ENCODE peak calls at places on chromosomes 6 and 20, in five cellular contexts. One of them, this sample, is unnamed.

GRCh38 chr6:137702791-137703424 is 164.2 kb upstream of the TNFAIP3 start:
- DNase-seq in cardiac muscle cell: no peak
- DNase-seq in tibial nerve: no peak
- DNase-seq in mesenchymal stem cell: no peak
- DNase-seq in CD8-positive, alpha-beta T cell: no peak
- DNase-seq in this sample: no peak

GRCh38 chr20:33721391-33722140 is 1.5 kb upstream of the PXMP4 start:
- DNase-seq in cardiac muscle cell: no peak
- DNase-seq in CD8-positive, alpha-beta T cell: no peak
- DNase-seq in mesenchymal stem cell: no peak
- DNase-seq in tibial nerve: no peak
- DNase-seq in this sample: no peak

GRCh38 chr6:160188773-160189172 is 67.2 kb downstream of the SLC22A1 start:
- DNase-seq in mesenchymal stem cell: no peak
- DNase-seq in tibial nerve: no peak
- DNase-seq in cardiac muscle cell: no peak
- DNase-seq in CD8-positive, alpha-beta T cell: no peak
- DNase-seq in this sample: no peak

GRCh38 chr20:57677323-57677982 is 32.4 kb downstream of the PMEPA1 start:
- DNase-seq in mesenchymal stem cell: no peak
- DNase-seq in CD8-positive, alpha-beta T cell: no peak
- DNase-seq in cardiac muscle cell: no peak
- DNase-seq in tibial nerve: no peak
- DNase-seq in this sample: no peak

GRCh38 chr20:34528921-34529297 is 12.7 kb downstream of the DYNLRB1 start:
- DNase-seq in mesenchymal stem cell: no peak
- DNase-seq in tibial nerve: peak; percentile 50
- DNase-seq in CD8-positive, alpha-beta T cell: no peak
- DNase-seq in cardiac muscle cell: no peak
- DNase-seq in this sample: no peak

GRCh38 chr20:40942775-40943174 is 85.8 kb upstream of the TOP1 start:
- DNase-seq in tibial nerve: no peak
- DNase-seq in mesenchymal stem cell: no peak
- DNase-seq in cardiac muscle cell: no peak
- DNase-seq in CD8-positive, alpha-beta T cell: no peak
- DNase-seq in this sample: no peak

GRCh38 chr6:109441069-109441816 is 719 bp downstream of the SMPD2 start:
- DNase-seq in tibial nerve: no peak
- DNase-seq in mesenchymal stem cell: peak; percentile 85
- DNase-seq in CD8-positive, alpha-beta T cell: peak; percentile 55
- DNase-seq in cardiac muscle cell: peak; percentile 70
- DNase-seq in this sample: peak; percentile 61

GRCh38 chr6:110814488-110815259 is 595 bp downstream of the CDK19 start:
- DNase-seq in cardiac muscle cell: peak; percentile 70
- DNase-seq in tibial nerve: peak; percentile 26
- DNase-seq in mesenchymal stem cell: peak; percentile 71
- DNase-seq in CD8-positive, alpha-beta T cell: peak; percentile 58
- DNase-seq in this sample: peak; percentile 62

GRCh38 chr6:22068561-22069346 is 228.1 kb downstream of the PRL start:
- DNase-seq in mesenchymal stem cell: no peak
- DNase-seq in cardiac muscle cell: no peak
- DNase-seq in CD8-positive, alpha-beta T cell: no peak
- DNase-seq in tibial nerve: no peak
- DNase-seq in this sample: no peak

GRCh38 chr6:45609141-45609638 is 231.5 kb upstream of the SUPT3H start:
- DNase-seq in CD8-positive, alpha-beta T cell: no peak
- DNase-seq in cardiac muscle cell: no peak
- DNase-seq in tibial nerve: peak; percentile 21
- DNase-seq in mesenchymal stem cell: peak; percentile 86
- DNase-seq in this sample: peak; percentile 44

GRCh38 chr6:31859923-31860322 is 2.7 kb downstream of the NEU1 start:
- DNase-seq in cardiac muscle cell: no peak
- DNase-seq in CD8-positive, alpha-beta T cell: no peak
- DNase-seq in tibial nerve: no peak
- DNase-seq in mesenchymal stem cell: no peak
- DNase-seq in this sample: no peak

GRCh38 chr20:54343634-54344033 is 131.8 kb upstream of the DOK5 start:
- DNase-seq in cardiac muscle cell: no peak
- DNase-seq in tibial nerve: no peak
- DNase-seq in mesenchymal stem cell: no peak
- DNase-seq in CD8-positive, alpha-beta T cell: no peak
- DNase-seq in this sample: no peak

GRCh38 chr6:43934803-43935602 is 165.0 kb downstream of the VEGFA start:
- DNase-seq in CD8-positive, alpha-beta T cell: no peak
- DNase-seq in cardiac muscle cell: no peak
- DNase-seq in tibial nerve: no peak
- DNase-seq in mesenchymal stem cell: no peak
- DNase-seq in this sample: no peak

GRCh38 chr6:111750753-111751684 is 122.2 kb downstream of the FYN start:
- DNase-seq in mesenchymal stem cell: peak; percentile 61
- DNase-seq in CD8-positive, alpha-beta T cell: peak; percentile 73
- DNase-seq in tibial nerve: no peak
- DNase-seq in cardiac muscle cell: no peak
- DNase-seq in this sample: no peak

GRCh38 chr6:90701146-90701781 is 114.4 kb upstream of the MAP3K7 start:
- DNase-seq in mesenchymal stem cell: no peak
- DNase-seq in tibial nerve: no peak
- DNase-seq in CD8-positive, alpha-beta T cell: no peak
- DNase-seq in cardiac muscle cell: no peak
- DNase-seq in this sample: peak; percentile 57

GRCh38 chr6:108846628-108847027 is 1.6 kb upstream of the ARMC2 start:
- DNase-seq in CD8-positive, alpha-beta T cell: no peak
- DNase-seq in cardiac muscle cell: no peak
- DNase-seq in tibial nerve: no peak
- DNase-seq in mesenchymal stem cell: no peak
- DNase-seq in this sample: peak; percentile 9

GRCh38 chr6:30882764-30883475 is 1.4 kb upstream of the DDR1 start:
- DNase-seq in mesenchymal stem cell: no peak
- DNase-seq in tibial nerve: no peak
- DNase-seq in CD8-positive, alpha-beta T cell: peak; percentile 38
- DNase-seq in cardiac muscle cell: peak; percentile 34
- DNase-seq in this sample: no peak

GRCh38 chr6:165804331-165805066 is 141.5 kb upstream of the PDE10A start:
- DNase-seq in cardiac muscle cell: peak; percentile 17
- DNase-seq in CD8-positive, alpha-beta T cell: no peak
- DNase-seq in mesenchymal stem cell: no peak
- DNase-seq in tibial nerve: no peak
- DNase-seq in this sample: no peak

GRCh38 chr20:16104783-16105182 is 468.5 kb downstream of the KIF16B start:
- DNase-seq in tibial nerve: no peak
- DNase-seq in mesenchymal stem cell: no peak
- DNase-seq in cardiac muscle cell: no peak
- DNase-seq in CD8-positive, alpha-beta T cell: no peak
- DNase-seq in this sample: no peak

GRCh38 chr20:48614593-48615274 is 213.1 kb downstream of the PREX1 start:
- DNase-seq in cardiac muscle cell: no peak
- DNase-seq in mesenchymal stem cell: no peak
- DNase-seq in tibial nerve: no peak
- DNase-seq in CD8-positive, alpha-beta T cell: no peak
- DNase-seq in this sample: no peak

GRCh38 chr20:64168381-64169088 is 4.3 kb downstream of the MYT1 start:
- DNase-seq in cardiac muscle cell: no peak
- DNase-seq in tibial nerve: no peak
- DNase-seq in CD8-positive, alpha-beta T cell: no peak
- DNase-seq in mesenchymal stem cell: no peak
- DNase-seq in this sample: no peak

GRCh38 chr20:25859649-25860530 is 163.2 kb upstream of the ZNF337 start:
- DNase-seq in tibial nerve: no peak
- DNase-seq in cardiac muscle cell: peak; percentile 51
- DNase-seq in mesenchymal stem cell: peak; percentile 69
- DNase-seq in CD8-positive, alpha-beta T cell: peak; percentile 82
- DNase-seq in this sample: peak; percentile 67

GRCh38 chr20:35246723-35247122 is 20.2 kb downstream of the MMP24 start:
- DNase-seq in mesenchymal stem cell: no peak
- DNase-seq in cardiac muscle cell: no peak
- DNase-seq in tibial nerve: no peak
- DNase-seq in CD8-positive, alpha-beta T cell: no peak
- DNase-seq in this sample: no peak

GRCh38 chr20:9051508-9051907 is 17.4 kb upstream of the PLCB4 start:
- DNase-seq in mesenchymal stem cell: peak; percentile 98
- DNase-seq in tibial nerve: no peak
- DNase-seq in CD8-positive, alpha-beta T cell: no peak
- DNase-seq in cardiac muscle cell: no peak
- DNase-seq in this sample: peak; percentile 83

GRCh38 chr6:152595507-152595906 is 41.7 kb downstream of the SYNE1 start:
- DNase-seq in mesenchymal stem cell: no peak
- DNase-seq in CD8-positive, alpha-beta T cell: no peak
- DNase-seq in cardiac muscle cell: peak; percentile 29
- DNase-seq in tibial nerve: no peak
- DNase-seq in this sample: peak; percentile 19

GRCh38 chr6:17703256-17703694 is 3.5 kb downstream of the NUP153 start:
- DNase-seq in CD8-positive, alpha-beta T cell: no peak
- DNase-seq in mesenchymal stem cell: peak; percentile 88
- DNase-seq in cardiac muscle cell: no peak
- DNase-seq in tibial nerve: no peak
- DNase-seq in this sample: peak; percentile 56

GRCh38 chr6:35036828-35037095 is 104.4 kb downstream of the TCP11 start:
- DNase-seq in mesenchymal stem cell: no peak
- DNase-seq in tibial nerve: no peak
- DNase-seq in cardiac muscle cell: no peak
- DNase-seq in CD8-positive, alpha-beta T cell: no peak
- DNase-seq in this sample: no peak

GRCh38 chr6:35036059-35036827 is 104.9 kb downstream of the TCP11 start:
- DNase-seq in mesenchymal stem cell: no peak
- DNase-seq in cardiac muscle cell: no peak
- DNase-seq in CD8-positive, alpha-beta T cell: no peak
- DNase-seq in tibial nerve: no peak
- DNase-seq in this sample: no peak

GRCh38 chr6:35037289-35038038 is 103.7 kb downstream of the TCP11 start:
- DNase-seq in cardiac muscle cell: no peak
- DNase-seq in tibial nerve: no peak
- DNase-seq in mesenchymal stem cell: no peak
- DNase-seq in CD8-positive, alpha-beta T cell: no peak
- DNase-seq in this sample: no peak

GRCh38 chr6:35040398-35040797 is 100.7 kb downstream of the TCP11 start:
- DNase-seq in mesenchymal stem cell: no peak
- DNase-seq in CD8-positive, alpha-beta T cell: no peak
- DNase-seq in tibial nerve: no peak
- DNase-seq in cardiac muscle cell: no peak
- DNase-seq in this sample: no peak

GRCh38 chr6:35038076-35038475 is 103.1 kb downstream of the TCP11 start:
- DNase-seq in tibial nerve: no peak
- DNase-seq in CD8-positive, alpha-beta T cell: no peak
- DNase-seq in mesenchymal stem cell: no peak
- DNase-seq in cardiac muscle cell: no peak
- DNase-seq in this sample: no peak
- H3K4me1 ChIP-seq in tibial nerve: peaks cover 8% of the 10 kb centered on the region
- H3K4me1 ChIP-seq in CD8-positive, alpha-beta T cell: no peaks in the 10 kb centered on the region
- H3K4me1 ChIP-seq in mesenchymal stem cell: peaks cover 9% of the 10 kb centered on the region
- H3K4me1 ChIP-seq in cardiac muscle cell: peaks cover 12% of the 10 kb centered on the region
- H3K4me1 ChIP-seq in this sample: peaks cover 23% of the 10 kb centered on the region

DNA sequence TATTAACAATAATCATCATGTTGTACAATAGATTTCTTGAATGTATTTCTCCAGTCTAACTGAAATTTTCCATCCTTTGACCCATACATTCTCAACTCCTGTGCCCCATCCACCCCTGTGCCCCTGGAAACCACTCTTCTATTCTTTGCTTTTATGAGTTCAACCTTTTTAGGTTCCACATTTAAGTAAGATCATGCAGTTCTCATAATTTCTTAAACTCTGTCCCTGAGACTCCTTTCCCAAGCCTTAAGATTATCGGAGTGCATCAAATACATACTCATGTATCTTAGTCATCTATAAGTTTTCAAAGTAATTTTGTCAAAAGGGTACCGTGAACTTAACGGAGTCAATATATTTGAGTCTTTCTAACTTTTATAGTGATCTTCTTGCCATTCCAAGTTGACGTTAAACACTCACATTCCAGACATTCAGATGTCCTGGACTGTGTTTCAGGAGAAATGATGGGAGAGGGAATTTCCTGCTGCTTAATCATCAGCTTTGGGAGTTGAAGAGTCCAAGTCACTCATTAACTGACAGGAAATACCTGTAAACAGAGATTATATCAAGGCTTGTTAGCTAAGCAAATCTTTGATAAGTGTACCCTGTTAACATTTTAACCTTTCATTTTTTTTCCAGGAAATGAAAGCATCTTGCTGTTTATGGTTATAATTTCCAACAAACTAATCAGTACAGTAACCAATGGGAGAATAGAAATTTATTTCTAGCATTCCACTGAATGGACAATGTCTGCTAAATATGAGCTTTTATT is 73.3 kb downstream of the ADGRG6 start:
- DNase-seq in CD8-positive, alpha-beta T cell: no peak
- DNase-seq in tibial nerve: no peak
- DNase-seq in cardiac muscle cell: peak; percentile 43
- DNase-seq in mesenchymal stem cell: peak; percentile 83
- DNase-seq in this sample: peak; percentile 40
- H3K27ac ChIP-seq in CD8-positive, alpha-beta T cell: no peak overlapping the region
- H3K27ac ChIP-seq in tibial nerve: peak overlapping the region; percentile 14
- H3K27ac ChIP-seq in cardiac muscle cell: peak overlapping the region; percentile 96
- H3K27ac ChIP-seq in mesenchymal stem cell: peak overlapping the region; percentile 97
- H3K27ac ChIP-seq in this sample: no peak overlapping the region

GRCh38 chr6:25176466-25176865 is 102.7 kb upstream of the CARMIL1 start:
- DNase-seq in cardiac muscle cell: peak; percentile 13
- DNase-seq in CD8-positive, alpha-beta T cell: no peak
- DNase-seq in tibial nerve: no peak
- DNase-seq in mesenchymal stem cell: no peak
- DNase-seq in this sample: no peak

GRCh38 chr6:25175656-25176055 is 103.5 kb upstream of the CARMIL1 start:
- DNase-seq in cardiac muscle cell: no peak
- DNase-seq in mesenchymal stem cell: no peak
- DNase-seq in tibial nerve: no peak
- DNase-seq in CD8-positive, alpha-beta T cell: no peak
- DNase-seq in this sample: no peak

GRCh38 chr6:25179051-25179778 is 100.0 kb upstream of the CARMIL1 start:
- DNase-seq in mesenchymal stem cell: peak; percentile 95
- DNase-seq in CD8-positive, alpha-beta T cell: no peak
- DNase-seq in cardiac muscle cell: no peak
- DNase-seq in tibial nerve: no peak
- DNase-seq in this sample: no peak

GRCh38 chr6:25178336-25178735 is 100.8 kb upstream of the CARMIL1 start:
- DNase-seq in tibial nerve: no peak
- DNase-seq in CD8-positive, alpha-beta T cell: no peak
- DNase-seq in cardiac muscle cell: peak; percentile 20
- DNase-seq in mesenchymal stem cell: peak; percentile 28
- DNase-seq in this sample: no peak

GRCh38 chr6:25177629-25178028 is 101.5 kb upstream of the CARMIL1 start:
- DNase-seq in mesenchymal stem cell: no peak
- DNase-seq in cardiac muscle cell: no peak
- DNase-seq in tibial nerve: no peak
- DNase-seq in CD8-positive, alpha-beta T cell: no peak
- DNase-seq in this sample: no peak
- H3K4me1 ChIP-seq in mesenchymal stem cell: peaks cover 4% of the 10 kb centered on the region
- H3K4me1 ChIP-seq in cardiac muscle cell: peaks cover 28% of the 10 kb centered on the region
- H3K4me1 ChIP-seq in tibial nerve: no peaks in the 10 kb centered on the region
- H3K4me1 ChIP-seq in CD8-positive, alpha-beta T cell: no peaks in the 10 kb centered on the region
- H3K4me1 ChIP-seq in this sample: peaks cover 8% of the 10 kb centered on the region

DNA sequence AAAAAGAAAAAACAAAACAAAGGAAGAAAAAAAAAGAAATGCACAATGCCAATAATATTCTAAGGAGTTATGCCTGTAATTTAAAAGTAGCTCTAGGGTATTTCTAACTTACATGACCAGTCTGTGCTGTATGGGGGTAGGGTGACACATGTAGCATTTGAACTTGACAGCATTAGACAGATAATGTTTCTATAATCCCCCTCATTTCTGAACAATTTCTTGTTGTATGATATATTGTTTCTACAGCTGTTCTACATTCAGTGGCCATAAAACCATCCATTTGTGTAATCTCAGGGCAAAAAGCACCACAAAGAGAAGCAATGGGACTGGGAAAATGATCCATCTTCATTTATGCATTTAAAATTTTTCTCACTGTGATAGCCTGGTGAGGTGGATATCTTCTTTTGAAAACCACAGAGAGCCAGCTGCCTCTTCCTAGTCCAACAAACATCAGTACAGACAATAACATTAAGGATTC is 767.8 kb downstream of the TFAP2A start:
- DNase-seq in mesenchymal stem cell: no peak
- DNase-seq in CD8-positive, alpha-beta T cell: no peak
- DNase-seq in tibial nerve: no peak
- DNase-seq in cardiac muscle cell: no peak
- DNase-seq in this sample: no peak
- H3K27ac ChIP-seq in mesenchymal stem cell: peak overlapping the region; percentile 12
- H3K27ac ChIP-seq in CD8-positive, alpha-beta T cell: no peak overlapping the region
- H3K27ac ChIP-seq in tibial nerve: no peak overlapping the region
- H3K27ac ChIP-seq in cardiac muscle cell: no peak overlapping the region
- H3K27ac ChIP-seq in this sample: no peak overlapping the region